ENCODE peak calls at places on chromosomes 12 and 14, in ten cellular contexts. N is posterior cingulate gyrus, S is MCF 10A, Y is astrocyte, T is omental fat pad, Q is NCI-H524 treated with DMSO at 0.1 percent for 48 hours, X is BJ, E is BE2C, J is NCI-H1092, H is EH. U is an unnamed sample.

GRCh38 chr14:102282751-102283465 is 22.1 kb downstream of the MOK start:
- DNase-seq in N (no peak), S (peak), Y (no peak), T (no peak), Q (no peak), X (no peak), E (no peak), J (no peak), H (no peak), U (no peak)

GRCh38 chr14:91352696-91353692 is 64.6 kb downstream of the CCDC88C start:
- DNase-seq in N (no peak), S (no peak), Y (no peak), T (no peak), Q (no peak), X (no peak), E (no peak), J (peak), H (no peak), U (no peak)

GRCh38 chr14:54549862-54550261 is 17.1 kb upstream of the SAMD4A start:
- DNase-seq in N (no peak), S (peak), Y (no peak), T (no peak), Q (no peak), X (no peak), E (no peak), J (no peak), H (peak), U (no peak)

GRCh38 chr12:131279281-131279921 is 325.7 kb downstream of the ADGRD1 start:
- DNase-seq in N (no peak), S (no peak), Y (no peak), T (no peak), Q (no peak), X (no peak), E (no peak), J (no peak), H (no peak), U (no peak)

GRCh38 chr12:90958995-90959394 is 4.0 kb upstream of the CCER1 start:
- DNase-seq in N (no peak), S (no peak), Y (no peak), T (no peak), Q (no peak), X (no peak), E (no peak), J (no peak), H (peak), U (no peak)

GRCh38 chr14:99511421-99512109 is 30.4 kb downstream of the CCNK start:
- DNase-seq in N (peak), S (no peak), Y (peak), T (no peak), Q (no peak), X (no peak), E (peak), J (no peak), H (peak), U (no peak)

GRCh38 chr14:101600891-101601602 is 39.8 kb downstream of the DIO3 start:
- DNase-seq in N (no peak), S (no peak), Y (no peak), T (no peak), Q (no peak), X (no peak), E (no peak), J (no peak), H (no peak), U (no peak)

GRCh38 chr14:21267431-21267845 is 1.8 kb downstream of the HNRNPC start:
- DNase-seq in N (no peak), S (no peak), Y (no peak), T (no peak), Q (peak), X (no peak), E (no peak), J (no peak), H (peak), U (no peak)

GRCh38 chr14:51398898-51399297 is 158.9 kb downstream of the TMX1 start:
- DNase-seq in N (no peak), S (peak), Y (peak), T (no peak), Q (no peak), X (peak), E (no peak), J (no peak), H (peak), U (peak)

GRCh38 chr12:92107621-92108131 is 38.0 kb downstream of the BTG1 start:
- DNase-seq in N (no peak), S (no peak), Y (no peak), T (no peak), Q (peak), X (no peak), E (peak), J (peak), H (no peak), U (no peak)

GRCh38 chr12:29072631-29073030 is 76.4 kb upstream of the FAR2 start:
- DNase-seq in N (no peak), S (no peak), Y (no peak), T (no peak), Q (no peak), X (no peak), E (no peak), J (no peak), H (peak), U (no peak)

GRCh38 chr12:63038361-63039100 is 103.6 kb upstream of the PPM1H start:
- DNase-seq in N (no peak), S (no peak), Y (no peak), T (no peak), Q (no peak), X (no peak), E (no peak), J (peak), H (peak), U (no peak)

GRCh38 chr12:70719672-70720420 is 82.6 kb upstream of the PTPRB start:
- DNase-seq in N (peak), S (peak), Y (peak), T (no peak), Q (no peak), X (no peak), E (peak), J (peak), H (peak), U (peak)

GRCh38 chr12:93122089-93122488 is 193.0 kb upstream of the EEA1 start:
- DNase-seq in N (no peak), S (peak), Y (peak), T (no peak), Q (no peak), X (no peak), E (no peak), J (no peak), H (peak), U (peak)

GRCh38 chr14:90839889-90840266 is 23.6 kb upstream of the TTC7B start:
- DNase-seq in N (no peak), S (no peak), Y (no peak), T (no peak), Q (no peak), X (no peak), E (no peak), J (no peak), H (no peak), U (no peak)

GRCh38 chr12:126883737-126884136 is 1383.2 kb upstream of the TMEM132C start:
- DNase-seq in N (no peak), S (no peak), Y (peak), T (no peak), Q (no peak), X (no peak), E (no peak), J (no peak), H (no peak), U (no peak)

GRCh38 chr14:101927859-101928258 is 36.5 kb upstream of the DYNC1H1 start:
- DNase-seq in N (peak), S (peak), Y (peak), T (peak), Q (no peak), X (peak), E (peak), J (no peak), H (peak), U (peak)

GRCh38 chr14:24315807-24316596 is 4.7 kb downstream of the LTB4R start:
- DNase-seq in N (no peak), S (no peak), Y (no peak), T (no peak), Q (no peak), X (no peak), E (peak), J (peak), H (no peak), U (no peak)

GRCh38 chr14:61379639-61380184 is 58.3 kb downstream of the PRKCH start:
- DNase-seq in N (no peak), S (no peak), Y (no peak), T (no peak), Q (no peak), X (no peak), E (no peak), J (no peak), H (no peak), U (no peak)

GRCh38 chr12:52437508-52437907 is 3.3 kb upstream of the KRT75 start:
- DNase-seq in N (no peak), S (no peak), Y (no peak), T (no peak), Q (no peak), X (no peak), E (no peak), J (no peak), H (no peak), U (no peak)

GRCh38 chr14:74704656-74705055 is 8.2 kb downstream of the AREL1 start:
- DNase-seq in N (no peak), S (no peak), Y (no peak), T (no peak), Q (no peak), X (no peak), E (no peak), J (no peak), H (peak), U (no peak)

GRCh38 chr14:101854366-101854765 is 92.9 kb downstream of the PPP2R5C start:
- DNase-seq in N (no peak), S (no peak), Y (no peak), T (no peak), Q (no peak), X (no peak), E (no peak), J (no peak), H (no peak), U (no peak)

GRCh38 chr14:54480830-54481562 is 7.8 kb downstream of the GMFB start:
- DNase-seq in N (no peak), S (no peak), Y (peak), T (no peak), Q (no peak), X (no peak), E (no peak), J (no peak), H (no peak), U (no peak)

GRCh38 chr12:120007272-120007671 is 18.2 kb downstream of the BICDL1 start:
- DNase-seq in N (no peak), S (no peak), Y (no peak), T (no peak), Q (no peak), X (no peak), E (no peak), J (no peak), H (no peak), U (no peak)

U was measured in non-pigmented ciliary epithelial cell.